ENCODE peak calls at places on chromosomes 4 and X, in eight cellular contexts. L is GM23338; I is transverse colon; B is IMR-90; H is mammary epithelial cell; C is CD4-positive, alpha-beta memory T cell; D is lung; A is mesendoderm. J is an unnamed sample. For H3K4me1 and H3K36me3, the result is how much of the 10 kb centered on the place peaks cover.

GRCh38 chrX:152822383-152823086 is 8.0 kb downstream of the CETN2 start:
- DNase-seq in L (no peak), I (no peak), B (peak), H (no peak), C (no peak), D (no peak), A (no peak), J (no peak)

GRCh38 chr4:129545599-129546278 is 449.8 kb downstream of the C4orf33 start:
- DNase-seq in L (no peak), I (peak), B (no peak), H (peak), C (no peak), D (peak), A (no peak), J (no peak)

GRCh38 chr4:76017056-76017686 is 6.1 kb downstream of the CXCL10 start:
- DNase-seq in L (no peak), I (no peak), B (no peak), H (peak), C (no peak), D (no peak), A (peak), J (no peak)

GRCh38 chr4:41067369-41067768 is 147.0 kb downstream of the APBB2 start:
- DNase-seq in L (no peak), I (no peak), B (peak), H (no peak), C (no peak), D (no peak), A (no peak), J (no peak)

GRCh38 chr4:182207806-182208483 is 35.3 kb upstream of the TENM3 start:
- DNase-seq in L (peak), I (no peak), B (peak), H (peak), C (no peak), D (no peak), A (peak), J (no peak)

GRCh38 chr4:12016729-12017128 is 588.0 kb upstream of the HS3ST1 start:
- DNase-seq in L (no peak), I (no peak), B (no peak), H (no peak), C (no peak), D (no peak), A (no peak), J (no peak)

GRCh38 chrX:53831662-53832635 is 145.4 kb upstream of the HUWE1 start:
- DNase-seq in L (peak), I (peak), B (peak), H (peak), C (peak), D (no peak), A (peak), J (no peak)

GRCh38 chr4:183532823-183533222 is 28.0 kb downstream of the ING2 start:
- DNase-seq in L (no peak), I (no peak), B (peak), H (peak), C (no peak), D (no peak), A (no peak), J (no peak)

GRCh38 chr4:98448923-98449322 is 187.7 kb downstream of the RAP1GDS1 start:
- DNase-seq in L (no peak), I (peak), B (no peak), H (peak), C (no peak), D (no peak), A (no peak), J (no peak)

GRCh38 chr4:6205584-6205965 is 5.2 kb upstream of the JAKMIP1 start:
- DNase-seq in L (no peak), I (no peak), B (no peak), H (no peak), C (no peak), D (no peak), A (peak), J (no peak)

GRCh38 chr4:109631709-109632108 is 71.5 kb downstream of the CASP6 start:
- DNase-seq in L (peak), I (no peak), B (peak), H (no peak), C (no peak), D (no peak), A (peak), J (no peak)

GRCh38 chr4:119632216-119632615 is 3.6 kb upstream of the PDE5A start:
- DNase-seq in L (no peak), I (no peak), B (peak), H (peak), C (no peak), D (no peak), A (no peak), J (peak)

GRCh38 chrX:150202641-150203248 is 160.4 kb upstream of the MAMLD1 start:
- DNase-seq in L (no peak), I (no peak), B (peak), H (peak), C (no peak), D (no peak), A (no peak), J (no peak)

GRCh38 chr4:43754566-43754965 is 694.0 kb downstream of the KCTD8 start:
- DNase-seq in L (no peak), I (no peak), B (no peak), H (no peak), C (no peak), D (no peak), A (no peak), J (no peak)

GRCh38 chr4:54942735-54943134 is 182.7 kb downstream of the KDR start:
- DNase-seq in L (no peak), I (no peak), B (no peak), H (no peak), C (peak), D (no peak), A (no peak), J (no peak)

GRCh38 chr4:81032174-81032551 is 1.7 kb downstream of the BMP3 start:
- DNase-seq in L (peak), I (no peak), B (no peak), H (no peak), C (no peak), D (no peak), A (peak), J (no peak)

GRCh38 chr4:26425953-26426352 is 64.3 kb downstream of the CCKAR start:
- DNase-seq in L (no peak), I (no peak), B (no peak), H (no peak), C (no peak), D (no peak), A (no peak), J (no peak)

GRCh38 chrX:55290963-55291362 is 26.2 kb upstream of the PAGE3 start:
- DNase-seq in L (no peak), I (no peak), B (no peak), H (no peak), C (no peak), D (no peak), A (no peak), J (no peak)

GRCh38 chrX:79288723-79289122 is 78.4 kb downstream of the ITM2A start:
- DNase-seq in L (no peak), I (no peak), B (no peak), H (no peak), C (no peak), D (no peak), A (no peak), J (no peak)

GRCh38 chr4:140710784-140711622 is 45.2 kb downstream of the TBC1D9 start:
- DNase-seq in L (no peak), I (no peak), B (no peak), H (no peak), C (no peak), D (no peak), A (no peak), J (no peak)

GRCh38 chrX:53357799-53358530 is 64.5 kb downstream of the SMC1A start:
- DNase-seq in L (peak), I (no peak), B (peak), H (no peak), C (no peak), D (no peak), A (peak), J (no peak)

GRCh38 chr4:113355550-113356371 is 306.3 kb downstream of the ANK2 start:
- DNase-seq in L (no peak), I (peak), B (peak), H (peak), C (peak), D (no peak), A (peak), J (peak)

GRCh38 chr4:37549003-37549402 is 137.2 kb downstream of the RELL1 start:
- DNase-seq in L (no peak), I (no peak), B (peak), H (peak), C (no peak), D (no peak), A (peak), J (no peak)

GRCh38 chr4:159048166-159048886 is 54.6 kb upstream of the RAPGEF2 start:
- DNase-seq in L (peak), I (peak), B (peak), H (peak), C (no peak), D (peak), A (peak), J (peak)

GRCh38 chr4:138310991-138311390 is 68.8 kb upstream of the SLC7A11 start:
- DNase-seq in L (no peak), I (no peak), B (peak), H (peak), C (no peak), D (no peak), A (no peak), J (peak)

GRCh38 chr4:186765138-186765537 is 41.5 kb upstream of the FAT1 start:
- DNase-seq in L (peak), I (peak), B (peak), H (peak), C (no peak), D (no peak), A (no peak), J (no peak)

GRCh38 chr4:155687380-155687982 is 20.8 kb downstream of the GUCY1A1 start:
- DNase-seq in L (no peak), I (no peak), B (no peak), H (no peak), C (no peak), D (no peak), A (no peak), J (no peak)

GRCh38 chr4:56371426-56372220 is 15.7 kb downstream of the AASDH start:
- DNase-seq in L (no peak), I (no peak), B (no peak), H (no peak), C (no peak), D (no peak), A (no peak), J (no peak)

GRCh38 chr4:168514249-168514852 is 17.5 kb downstream of the PALLD start:
- DNase-seq in L (peak), I (no peak), B (peak), H (peak), C (no peak), D (no peak), A (peak), J (peak)

GRCh38 chr4:138897818-138898226 is 117.8 kb upstream of the NOCT start:
- DNase-seq in L (no peak), I (no peak), B (peak), H (peak), C (no peak), D (no peak), A (peak), J (peak)

GRCh38 chrX:110108381-110108796 is 105.5 kb downstream of the TMEM164 start:
- DNase-seq in L (no peak), I (no peak), B (peak), H (no peak), C (no peak), D (peak), A (no peak), J (no peak)

GRCh38 chr4:78056265-78057129 is 626 bp upstream of the FRAS1 start:
- DNase-seq in L (peak), I (peak), B (peak), H (peak), C (peak), D (peak), A (peak), J (no peak)
- H3K4me3 ChIP-seq in L (peak), I (peak), B (peak), H (peak), C (peak), D (peak), A (peak), J (peak)

GRCh38 chr4:88014506-88014905 is 7.1 kb downstream of the PKD2 start:
- DNase-seq in L (no peak), I (no peak), B (no peak), H (no peak), C (no peak), D (no peak), A (no peak), J (no peak)

GRCh38 chr4:88015659-88016295 is 8.3 kb downstream of the PKD2 start:
- DNase-seq in L (no peak), I (no peak), B (no peak), H (no peak), C (no peak), D (no peak), A (no peak), J (no peak)

GRCh38 chr4:88021824-88022223 is 14.4 kb downstream of the PKD2 start:
- DNase-seq in L (no peak), I (no peak), B (peak), H (peak), C (no peak), D (no peak), A (no peak), J (no peak)

GRCh38 chr4:88018471-88018870 is 11.0 kb downstream of the PKD2 start:
- DNase-seq in L (no peak), I (no peak), B (peak), H (no peak), C (no peak), D (no peak), A (peak), J (no peak)

GRCh38 chr4:88017516-88018302 is 10.3 kb downstream of the PKD2 start:
- DNase-seq in L (no peak), I (no peak), B (peak), H (peak), C (no peak), D (no peak), A (no peak), J (peak)
- H3K4me1 ChIP-seq in L (under half), I (under half), B (under half), H (under half), C (under half), D (under half), A (under half), J (under half)

GRCh38 chr4:95045429-95045828 is 287.7 kb downstream of the BMPR1B start:
- DNase-seq in L (no peak), I (no peak), B (no peak), H (peak), C (no peak), D (no peak), A (no peak), J (no peak)
- H3K36me3 ChIP-seq in L (under half), I (under half), B (under half), H (under half), C (under half), D (under half), A (under half), J (under half)

GRCh38 chr4:101135371-101136010 is 211.8 kb downstream of the PPP3CA start:
- DNase-seq in L (no peak), I (no peak), B (no peak), H (no peak), C (no peak), D (no peak), A (no peak), J (no peak)
- H3K4me3 ChIP-seq in L (no peak), I (no peak), B (no peak), H (no peak), C (no peak), D (no peak), A (no peak), J (no peak)

DNA sequence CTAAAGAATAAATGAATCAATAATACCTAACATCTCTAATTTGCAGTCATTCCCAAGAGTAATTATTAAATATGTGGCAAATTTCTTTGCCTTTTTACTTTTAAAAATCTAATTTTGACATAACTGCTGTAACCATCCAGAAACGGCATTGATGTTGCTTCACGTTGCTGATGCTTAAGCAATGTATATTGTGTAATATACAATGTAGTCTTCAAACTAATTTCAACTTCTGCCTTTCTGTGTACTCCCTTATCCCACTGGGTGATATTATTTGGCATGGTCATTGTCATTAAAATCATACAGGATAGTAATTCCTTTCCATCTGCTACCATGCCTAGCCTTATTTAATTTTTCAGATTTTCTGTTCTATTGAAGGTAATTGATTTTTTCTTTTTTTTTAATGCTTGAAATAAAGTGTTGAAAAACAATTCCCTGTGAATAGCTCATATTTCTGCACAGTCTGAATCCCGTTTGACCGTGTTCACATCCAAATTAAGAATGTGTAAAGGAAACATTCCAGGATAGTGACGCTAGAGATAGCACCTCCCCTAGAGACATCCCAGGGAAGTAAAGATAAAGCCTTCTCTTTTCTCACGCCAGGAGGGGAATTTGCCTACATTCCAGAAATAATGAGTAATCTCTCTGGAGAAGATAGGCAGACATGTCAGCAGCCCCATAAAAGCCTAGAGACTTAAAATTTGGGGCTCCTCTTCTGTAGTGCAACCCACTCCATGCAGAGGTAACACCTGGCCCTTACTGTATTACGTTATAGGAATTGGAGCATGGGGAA is 8.6 kb downstream of the FAM200B start:
- DNase-seq in L (peak), I (no peak), B (peak), H (peak), C (no peak), D (no peak), A (peak), J (peak)
- H3K4me1 ChIP-seq in L (under half), I (under half), B (under half), H (under half), C (under half), D (under half), A (under half), J (under half)

GRCh38 chr4:3224971-3225850 is 23.7 kb upstream of the MSANTD1 start:
- DNase-seq in L (no peak), I (no peak), B (no peak), H (no peak), C (no peak), D (no peak), A (no peak), J (no peak)

GRCh38 chr4:3226944-3227343 is 22.0 kb upstream of the MSANTD1 start:
- DNase-seq in L (no peak), I (no peak), B (no peak), H (no peak), C (no peak), D (no peak), A (no peak), J (no peak)

GRCh38 chr4:3227878-3228675 is 20.9 kb upstream of the MSANTD1 start:
- DNase-seq in L (no peak), I (no peak), B (peak), H (no peak), C (no peak), D (no peak), A (no peak), J (no peak)

GRCh38 chr4:3225946-3226345 is 23.0 kb upstream of the MSANTD1 start:
- DNase-seq in L (no peak), I (no peak), B (no peak), H (no peak), C (no peak), D (no peak), A (no peak), J (peak)

DNA sequence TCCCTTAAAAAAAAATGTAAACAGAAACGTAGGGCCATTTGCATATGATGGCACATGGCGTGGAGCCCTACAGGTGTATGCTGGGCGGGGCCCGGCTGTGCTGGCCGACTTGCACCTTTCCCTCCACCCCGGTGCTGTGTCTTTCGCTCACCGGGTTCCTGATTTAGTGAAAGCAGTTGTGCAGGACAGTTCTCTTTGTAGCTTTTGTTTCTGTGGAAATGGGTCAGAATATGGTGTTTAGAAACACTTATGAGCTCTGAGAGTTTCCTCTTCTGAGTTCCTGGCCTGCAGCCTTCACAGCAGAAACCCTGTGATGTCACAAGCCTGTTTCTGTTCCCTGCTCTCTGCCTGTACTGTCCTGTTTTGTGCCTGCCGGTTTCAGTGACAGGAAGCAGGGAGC is 22.5 kb upstream of the MSANTD1 start:
- DNase-seq in L (no peak), I (peak), B (no peak), H (no peak), C (no peak), D (no peak), A (no peak), J (no peak)
- H3K36me3 ChIP-seq in L (under half), I (under half), B (half or more), H (under half), C (half or more), D (half or more), A (under half), J (under half)

DNA sequence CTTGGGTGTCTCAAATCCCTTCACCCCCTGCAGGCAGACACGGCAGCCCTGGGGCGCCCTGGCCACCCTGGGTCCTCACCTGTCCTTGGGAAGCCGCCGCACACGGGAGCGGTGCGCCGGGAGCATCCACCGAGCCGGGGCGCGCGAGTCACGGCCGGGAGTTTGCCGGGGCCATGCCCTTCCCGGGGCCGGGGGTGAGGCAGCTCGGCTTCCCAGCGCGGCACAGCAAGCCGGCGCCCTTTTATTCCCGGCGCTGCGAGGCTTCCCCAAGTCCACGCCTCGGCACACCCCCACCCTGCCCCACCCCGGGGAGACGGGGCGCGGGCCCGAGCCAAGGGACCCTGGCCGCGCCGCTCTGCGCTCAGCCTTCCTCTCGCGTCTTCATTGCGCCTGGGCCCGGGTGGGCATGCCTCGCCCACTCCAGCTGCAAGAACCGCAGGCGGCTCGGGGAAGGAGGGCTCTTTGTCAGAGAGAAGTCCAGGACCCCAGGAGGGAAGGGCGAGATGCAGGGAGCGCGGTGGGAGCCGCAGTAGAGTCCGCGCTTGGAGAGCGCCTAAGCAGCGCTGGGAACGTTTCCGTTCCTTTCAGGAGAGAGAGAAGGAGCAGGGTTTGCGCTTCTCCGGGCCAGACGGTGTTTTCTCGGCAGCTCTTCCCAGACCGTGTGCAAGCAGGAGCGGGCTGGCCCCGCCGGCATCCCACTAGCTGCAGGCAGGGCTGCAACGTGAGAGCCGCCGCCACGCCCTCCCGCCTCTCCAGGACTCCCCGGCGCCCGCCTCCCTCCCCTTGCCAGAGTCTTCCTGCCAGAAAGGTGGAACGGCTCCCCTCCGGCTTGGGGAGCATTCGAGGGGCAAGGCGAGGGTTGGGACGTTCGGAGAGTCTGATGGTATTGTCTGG is at the start of gene MXRA5:
- DNase-seq in L (peak), I (no peak), B (peak), H (peak), C (no peak), D (no peak), A (peak), J (no peak)
- H3K4me3 ChIP-seq in L (peak), I (no peak), B (peak), H (peak), C (no peak), D (no peak), A (peak), J (peak)